ENCODE peak calls at places on chromosomes 16 and 17, in eight cellular contexts. E is H1, Q is stomach, O is transverse colon, F is GM12878, H is tibial nerve, J is SK-N-SH, M is suprapubic skin. G is an unnamed sample.

GRCh38 chr17:32646941-32647340 is 160.1 kb downstream of the CDK5R1 start:
- DNase-seq in Q (no peak), E (no peak), M (no peak), O (no peak), H (no peak), F (no peak), J (no peak), G (no peak)

GRCh38 chr16:24670623-24671454 is 58.6 kb upstream of the TNRC6A start:
- DNase-seq in E (no peak), O (peak; percentile 29), M (peak; percentile 60), H (peak; percentile 15), Q (no peak), F (no peak), J (peak; percentile 81), G (peak; percentile 68)

GRCh38 chr16:71479420-71479819 is 9.7 kb downstream of the ZNF19 start:
- DNase-seq in E (no peak), Q (no peak), O (peak; percentile 10), J (peak; percentile 50), H (no peak), F (no peak), M (no peak), G (no peak)

GRCh38 chr17:54172654-54173316 is 350.1 kb downstream of the KIF2B start:
- DNase-seq in F (no peak), Q (no peak), J (no peak), M (no peak), O (no peak), H (no peak), E (peak; percentile 15), G (no peak)

GRCh38 chr16:19718624-19718965 is 524 bp downstream of the IQCK start:
- DNase-seq in Q (no peak), H (no peak), F (no peak), E (no peak), J (no peak), M (no peak), O (no peak), G (no peak)

GRCh38 chr17:66737524-66737923 is 97.4 kb upstream of the CACNG5 start:
- DNase-seq in O (no peak), E (peak; percentile 19), H (no peak), F (no peak), J (no peak), M (peak; percentile 53), Q (no peak), G (peak; percentile 55)

GRCh38 chr16:50318796-50319578 is 49.8 kb downstream of the BRD7 start:
- DNase-seq in J (no peak), H (no peak), E (no peak), F (no peak), M (no peak), O (no peak), Q (no peak), G (no peak)

GRCh38 chr17:42937712-42938596 is 26.3 kb downstream of the AARSD1 start:
- DNase-seq in H (no peak), M (no peak), F (no peak), E (peak; percentile 25), J (peak; percentile 68), Q (no peak), O (peak; percentile 29), G (peak; percentile 48)

GRCh38 chr16:67395458-67396158 is 2.3 kb upstream of the TPPP3 start:
- DNase-seq in Q (no peak), F (no peak), E (no peak), H (no peak), J (no peak), O (no peak), M (peak; percentile 64), G (peak; percentile 49)

GRCh38 chr17:1709971-1710806 is at the start of gene TLCD2:
- DNase-seq in E (no peak), Q (peak; percentile 80), J (peak; percentile 87), M (peak; percentile 88), H (peak; percentile 59), O (peak; percentile 94), F (no peak), G (peak; percentile 82)

GRCh38 chr16:75733305-75734141 is 7.2 kb upstream of the CPHXL start:
- DNase-seq in E (no peak), O (no peak), Q (no peak), M (no peak), F (no peak), J (no peak), H (no peak), G (peak; percentile 30)

GRCh38 chr17:20896153-20896649 is 146.6 kb downstream of the USP22 start:
- DNase-seq in J (no peak), H (no peak), F (no peak), O (peak; percentile 13), E (no peak), Q (peak; percentile 38), M (no peak), G (peak; percentile 74)

GRCh38 chr16:10988164-10988803 is 43.9 kb downstream of the CLEC16A start:
- DNase-seq in H (no peak), M (no peak), O (no peak), E (no peak), Q (no peak), J (no peak), F (no peak), G (no peak)

GRCh38 chr17:17712268-17712924 is 31.1 kb downstream of the RAI1 start:
- DNase-seq in Q (no peak), M (no peak), E (no peak), O (no peak), H (no peak), J (no peak), F (peak; percentile 68), G (no peak)

GRCh38 chr17:42672038-42672437 is 4.8 kb downstream of the PLEKHH3 start:
- DNase-seq in O (no peak), M (no peak), H (no peak), J (no peak), F (no peak), E (no peak), Q (no peak), G (no peak)

GRCh38 chr17:79306688-79307323 is 232.2 kb downstream of the ENGASE start:
- DNase-seq in H (no peak), O (no peak), J (no peak), Q (peak; percentile 68), E (no peak), M (no peak), F (no peak), G (no peak)
- H3K4me1 ChIP-seq in H (no peaks in the 10 kb centered on the region), O (no peaks in the 10 kb centered on the region), J (no peaks in the 10 kb centered on the region), Q (peaks cover 24% of the 10 kb centered on the region), E (no peaks in the 10 kb centered on the region), M (peaks cover 12% of the 10 kb centered on the region), F (no peaks in the 10 kb centered on the region), G (peaks cover 16% of the 10 kb centered on the region)

DNA sequence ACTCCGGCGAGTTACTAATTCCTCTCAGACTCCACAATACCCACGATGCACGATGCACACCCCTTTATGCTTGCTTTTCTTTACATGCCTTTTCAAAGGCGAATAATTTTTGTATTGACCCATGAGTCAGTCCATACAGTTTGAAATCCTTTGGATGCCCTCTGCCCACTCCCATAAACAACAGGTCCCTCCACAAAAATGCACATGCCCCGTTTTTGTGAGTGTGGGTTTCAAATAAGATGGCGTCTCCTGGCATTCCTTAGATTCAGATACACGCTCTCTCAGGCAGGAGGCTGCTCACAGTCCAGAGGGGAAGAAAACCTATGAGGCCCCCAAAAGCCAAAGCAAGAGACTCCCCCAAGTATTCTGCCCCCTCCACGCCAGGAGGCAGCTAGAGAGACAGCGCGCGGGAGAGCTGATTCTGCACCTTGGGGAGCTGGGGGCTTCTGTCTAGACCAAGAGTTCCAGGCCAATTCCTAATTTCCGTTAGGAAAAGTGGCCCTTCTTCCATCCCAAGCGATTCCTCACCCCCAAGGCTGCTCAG is 19.6 kb upstream of the HOXB9 start:
- DNase-seq in M (no peak), J (peak; percentile 14), E (no peak), F (no peak), O (no peak), Q (no peak), H (no peak), G (no peak)
- TF ChIP-seq EP300 in M (no peak), J (no peak), E (no peak), F (no peak), O (no peak), Q (no peak), H (no peak), G (no peak)

GRCh38 chr17:6005939-6006338 is 64.2 kb upstream of the WSCD1 start:
- DNase-seq in H (no peak), O (no peak), E (no peak), F (no peak), Q (no peak), J (no peak), M (no peak), G (no peak)

GRCh38 chr17:6011241-6011640 is 58.9 kb upstream of the WSCD1 start:
- DNase-seq in J (no peak), M (no peak), H (no peak), F (no peak), Q (no peak), O (no peak), E (no peak), G (no peak)
- H3K36me3 ChIP-seq in J (no peaks in the 10 kb centered on the region), M (no peaks in the 10 kb centered on the region), H (no peaks in the 10 kb centered on the region), F (no peaks in the 10 kb centered on the region), Q (no peaks in the 10 kb centered on the region), O (no peaks in the 10 kb centered on the region), E (no peaks in the 10 kb centered on the region), G (no peaks in the 10 kb centered on the region)

GRCh38 chr17:40551091-40551873 is 14.0 kb downstream of the CCR7 start:
- DNase-seq in M (peak; percentile 92), Q (peak; percentile 41), O (peak; percentile 54), E (no peak), F (no peak), J (no peak), H (peak; percentile 70), G (peak; percentile 91)
- H3K4me1 ChIP-seq in M (peaks cover 83% of the 10 kb centered on the region), Q (peaks cover 78% of the 10 kb centered on the region), O (peaks cover 65% of the 10 kb centered on the region), E (peaks cover 7% of the 10 kb centered on the region), F (peaks cover 43% of the 10 kb centered on the region), J (peaks cover 15% of the 10 kb centered on the region), H (peaks cover 57% of the 10 kb centered on the region), G (peaks cover 53% of the 10 kb centered on the region)

GRCh38 chr16:30142672-30143346 is 19.8 kb upstream of the MAPK3 start:
- DNase-seq in E (no peak), F (peak; percentile 30), Q (no peak), M (no peak), H (no peak), O (no peak), J (no peak), G (no peak)

GRCh38 chr16:30144917-30145316 is 21.9 kb upstream of the MAPK3 start:
- DNase-seq in M (no peak), F (no peak), O (no peak), H (no peak), J (no peak), E (no peak), Q (no peak), G (no peak)

GRCh38 chr16:30141750-30142149 is 18.7 kb upstream of the MAPK3 start:
- DNase-seq in J (no peak), O (no peak), Q (no peak), F (no peak), H (no peak), E (no peak), M (no peak), G (no peak)

GRCh38 chr16:30144017-30144416 is 21.0 kb upstream of the MAPK3 start:
- DNase-seq in Q (no peak), E (no peak), H (no peak), M (no peak), O (no peak), J (no peak), F (no peak), G (no peak)

GRCh38 chr16:30143347-30143702 is 20.3 kb upstream of the MAPK3 start:
- DNase-seq in J (no peak), O (no peak), M (no peak), H (no peak), F (no peak), E (no peak), Q (no peak), G (no peak)
- TF ChIP-seq EP300 in J (no peak), O (no peak), M (no peak), H (no peak), F (no peak), E (no peak), Q (no peak), G (no peak)

G was measured in ovary.